ENCODE peak calls at places on chromosome 10, in five cellular contexts. O, H, K, V and R are unnamed samples.

GRCh38 chr10:132632851-132633684 is 95.5 kb downstream of the INPP5A start:
- DNase-seq in O (no peak), H (no peak), K (no peak), V (no peak), R (no peak)

GRCh38 chr10:14712991-14713422 is 61.7 kb downstream of the FAM107B start:
- DNase-seq in O (no peak), H (no peak), K (no peak), V (no peak), R (no peak)

GRCh38 chr10:99548041-99548530 is 15.3 kb downstream of the NKX2-3 start:
- DNase-seq in O (no peak), H (no peak), K (no peak), V (no peak), R (no peak)

GRCh38 chr10:127293640-127294039 is 97.2 kb upstream of the INSYN2A start:
- DNase-seq in O (peak; percentile 5), H (no peak), K (no peak), V (no peak), R (no peak)

GRCh38 chr10:102140913-102141540 is 8.2 kb downstream of the PPRC1 start:
- DNase-seq in O (no peak), H (no peak), K (no peak), V (no peak), R (no peak)

GRCh38 chr10:109956454-109957091 is 33.3 kb upstream of the XPNPEP1 start:
- DNase-seq in O (no peak), H (no peak), K (no peak), V (no peak), R (no peak)

GRCh38 chr10:120392245-120392644 is 64.8 kb upstream of the PLPP4 start:
- DNase-seq in O (no peak), H (no peak), K (no peak), V (no peak), R (no peak)

GRCh38 chr10:94299417-94299816 is 63.3 kb downstream of the NOC3L start:
- DNase-seq in O (peak; percentile 63), H (no peak), K (peak; percentile 4), V (no peak), R (no peak)

GRCh38 chr10:137031-137430 is 1.8 kb downstream of the ZMYND11 start:
- DNase-seq in O (no peak), H (no peak), K (no peak), V (no peak), R (no peak)

GRCh38 chr10:116118851-116119250 is 154.2 kb downstream of the GFRA1 start:
- DNase-seq in O (no peak), H (no peak), K (no peak), V (no peak), R (no peak)

GRCh38 chr10:120824864-120825263 is 26.3 kb upstream of the WDR11 start:
- DNase-seq in O (peak; percentile 1), H (peak; percentile 16), K (no peak), V (no peak), R (no peak)

GRCh38 chr10:1278304-1278703 is 222.1 kb downstream of the WDR37 start:
- DNase-seq in O (no peak), H (no peak), K (no peak), V (no peak), R (no peak)

GRCh38 chr10:101050206-101051069 is 11.4 kb upstream of the KAZALD1 start:
- DNase-seq in O (no peak), H (peak; percentile 41), K (no peak), V (peak; percentile 17), R (peak; percentile 45)

GRCh38 chr10:110656612-110657011 is 12.5 kb downstream of the RBM20 start:
- DNase-seq in O (no peak), H (no peak), K (no peak), V (no peak), R (no peak)

GRCh38 chr10:35600193-35600592 is 4.9 kb upstream of the GJD4 start:
- DNase-seq in O (no peak), H (no peak), K (no peak), V (no peak), R (no peak)

GRCh38 chr10:8402469-8403074 is 348.1 kb downstream of the GATA3 start:
- DNase-seq in O (no peak), H (no peak), K (no peak), V (no peak), R (no peak)

GRCh38 chr10:49254556-49255318 is 44.2 kb upstream of the C10orf71 start:
- DNase-seq in O (no peak), H (no peak), K (no peak), V (no peak), R (no peak)

GRCh38 chr10:113527181-113527580 is 25.7 kb upstream of the HABP2 start:
- DNase-seq in O (no peak), H (no peak), K (no peak), V (no peak), R (no peak)

GRCh38 chr10:119272736-119273135 is 65.4 kb downstream of the GRK5 start:
- DNase-seq in O (no peak), H (no peak), K (no peak), V (no peak), R (no peak)

GRCh38 chr10:77478248-77478963 is 159.2 kb downstream of the KCNMA1 start:
- DNase-seq in O (peak; percentile 51), H (no peak), K (no peak), V (no peak), R (no peak)